ENCODE peak calls at places on chromosomes 12 and 14, in seven cellular contexts. One of them, this sample, is unnamed.

GRCh38 chr12:6337958-6338406 is 3.9 kb downstream of the TNFRSF1A start:
- DNase-seq in uterus: peak; percentile 42
- DNase-seq in PC-3: no peak
- DNase-seq in PC-9: no peak
- DNase-seq in CD8-positive, alpha-beta T cell: no peak
- DNase-seq in right cardiac atrium: no peak
- DNase-seq in adrenal gland: no peak
- DNase-seq in this sample: no peak

GRCh38 chr14:79965896-79966295 is 245.4 kb downstream of the DIO2 start:
- DNase-seq in PC-3: peak; percentile 21
- DNase-seq in uterus: no peak
- DNase-seq in adrenal gland: no peak
- DNase-seq in right cardiac atrium: no peak
- DNase-seq in PC-9: no peak
- DNase-seq in CD8-positive, alpha-beta T cell: no peak
- DNase-seq in this sample: no peak

GRCh38 chr14:43795600-43796228 is 711.4 kb downstream of the FSCB start:
- DNase-seq in CD8-positive, alpha-beta T cell: no peak
- DNase-seq in right cardiac atrium: no peak
- DNase-seq in adrenal gland: no peak
- DNase-seq in uterus: no peak
- DNase-seq in PC-3: peak; percentile 51
- DNase-seq in PC-9: no peak
- DNase-seq in this sample: no peak

GRCh38 chr14:65226824-65227604 is 124.7 kb upstream of the MAX start:
- DNase-seq in uterus: no peak
- DNase-seq in adrenal gland: no peak
- DNase-seq in CD8-positive, alpha-beta T cell: no peak
- DNase-seq in PC-9: no peak
- DNase-seq in PC-3: peak; percentile 94
- DNase-seq in right cardiac atrium: no peak
- DNase-seq in this sample: no peak

GRCh38 chr14:78970677-78971076 is 800.5 kb downstream of the NRXN3 start:
- DNase-seq in right cardiac atrium: no peak
- DNase-seq in PC-9: no peak
- DNase-seq in CD8-positive, alpha-beta T cell: no peak
- DNase-seq in adrenal gland: no peak
- DNase-seq in uterus: no peak
- DNase-seq in PC-3: peak; percentile 19
- DNase-seq in this sample: no peak

GRCh38 chr14:68426661-68427549 is 366.0 kb downstream of the ZFP36L1 start:
- DNase-seq in PC-9: no peak
- DNase-seq in uterus: no peak
- DNase-seq in adrenal gland: no peak
- DNase-seq in PC-3: peak; percentile 45
- DNase-seq in CD8-positive, alpha-beta T cell: no peak
- DNase-seq in right cardiac atrium: no peak
- DNase-seq in this sample: no peak

GRCh38 chr12:57215668-57216013 is 953 bp upstream of the NXPH4 start:
- DNase-seq in CD8-positive, alpha-beta T cell: no peak
- DNase-seq in PC-3: peak; percentile 34
- DNase-seq in right cardiac atrium: no peak
- DNase-seq in PC-9: no peak
- DNase-seq in adrenal gland: no peak
- DNase-seq in uterus: no peak
- DNase-seq in this sample: no peak

GRCh38 chr12:69475237-69475984 is 5.2 kb downstream of the FRS2 start:
- DNase-seq in PC-9: no peak
- DNase-seq in CD8-positive, alpha-beta T cell: no peak
- DNase-seq in PC-3: no peak
- DNase-seq in uterus: no peak
- DNase-seq in right cardiac atrium: no peak
- DNase-seq in adrenal gland: no peak
- DNase-seq in this sample: no peak

GRCh38 chr12:56634242-56634836 is 4.2 kb upstream of the BAZ2A start:
- DNase-seq in adrenal gland: peak; percentile 52
- DNase-seq in right cardiac atrium: peak; percentile 35
- DNase-seq in uterus: peak; percentile 41
- DNase-seq in CD8-positive, alpha-beta T cell: no peak
- DNase-seq in PC-3: peak; percentile 65
- DNase-seq in PC-9: peak; percentile 87
- DNase-seq in this sample: no peak

GRCh38 chr14:35215110-35215872 is 76.9 kb upstream of the PSMA6 start:
- DNase-seq in PC-9: no peak
- DNase-seq in uterus: no peak
- DNase-seq in CD8-positive, alpha-beta T cell: no peak
- DNase-seq in adrenal gland: no peak
- DNase-seq in PC-3: peak; percentile 63
- DNase-seq in right cardiac atrium: no peak
- DNase-seq in this sample: no peak

GRCh38 chr14:43014338-43014737 is 1407.7 kb downstream of the LRFN5 start:
- DNase-seq in uterus: no peak
- DNase-seq in CD8-positive, alpha-beta T cell: no peak
- DNase-seq in PC-3: no peak
- DNase-seq in adrenal gland: no peak
- DNase-seq in PC-9: no peak
- DNase-seq in right cardiac atrium: no peak
- DNase-seq in this sample: no peak

GRCh38 chr14:106848330-106849121 is 1322.1 kb downstream of the TMEM121 start:
- DNase-seq in PC-3: peak; percentile 86
- DNase-seq in CD8-positive, alpha-beta T cell: no peak
- DNase-seq in right cardiac atrium: no peak
- DNase-seq in uterus: peak; percentile 31
- DNase-seq in PC-9: peak; percentile 46
- DNase-seq in adrenal gland: no peak
- DNase-seq in this sample: no peak

GRCh38 chr14:68899033-68899603 is 80.0 kb downstream of the ACTN1 start:
- DNase-seq in adrenal gland: no peak
- DNase-seq in PC-9: no peak
- DNase-seq in right cardiac atrium: no peak
- DNase-seq in uterus: no peak
- DNase-seq in CD8-positive, alpha-beta T cell: no peak
- DNase-seq in PC-3: no peak
- DNase-seq in this sample: peak; percentile 11

GRCh38 chr12:11687538-11687937 is 38.1 kb downstream of the ETV6 start:
- DNase-seq in PC-9: no peak
- DNase-seq in PC-3: no peak
- DNase-seq in right cardiac atrium: no peak
- DNase-seq in adrenal gland: no peak
- DNase-seq in uterus: no peak
- DNase-seq in CD8-positive, alpha-beta T cell: no peak
- DNase-seq in this sample: no peak

GRCh38 chr14:93974299-93974698 is 2.1 kb downstream of the ASB2 start:
- DNase-seq in right cardiac atrium: no peak
- DNase-seq in CD8-positive, alpha-beta T cell: no peak
- DNase-seq in uterus: no peak
- DNase-seq in PC-9: no peak
- DNase-seq in adrenal gland: no peak
- DNase-seq in PC-3: no peak
- DNase-seq in this sample: no peak

GRCh38 chr14:93975791-93976476 is 436 bp downstream of the ASB2 start:
- DNase-seq in CD8-positive, alpha-beta T cell: no peak
- DNase-seq in adrenal gland: no peak
- DNase-seq in right cardiac atrium: no peak
- DNase-seq in PC-9: no peak
- DNase-seq in PC-3: no peak
- DNase-seq in uterus: no peak
- DNase-seq in this sample: peak; percentile 22

GRCh38 chr14:93976477-93977057 is at the start of gene ASB2:
- DNase-seq in PC-9: no peak
- DNase-seq in PC-3: no peak
- DNase-seq in adrenal gland: no peak
- DNase-seq in right cardiac atrium: no peak
- DNase-seq in CD8-positive, alpha-beta T cell: no peak
- DNase-seq in uterus: peak; percentile 83
- DNase-seq in this sample: no peak

GRCh38 chr14:93973607-93974006 is 2.8 kb downstream of the ASB2 start:
- DNase-seq in CD8-positive, alpha-beta T cell: no peak
- DNase-seq in right cardiac atrium: no peak
- DNase-seq in PC-3: no peak
- DNase-seq in uterus: no peak
- DNase-seq in PC-9: no peak
- DNase-seq in adrenal gland: no peak
- DNase-seq in this sample: peak; percentile 89

DNA sequence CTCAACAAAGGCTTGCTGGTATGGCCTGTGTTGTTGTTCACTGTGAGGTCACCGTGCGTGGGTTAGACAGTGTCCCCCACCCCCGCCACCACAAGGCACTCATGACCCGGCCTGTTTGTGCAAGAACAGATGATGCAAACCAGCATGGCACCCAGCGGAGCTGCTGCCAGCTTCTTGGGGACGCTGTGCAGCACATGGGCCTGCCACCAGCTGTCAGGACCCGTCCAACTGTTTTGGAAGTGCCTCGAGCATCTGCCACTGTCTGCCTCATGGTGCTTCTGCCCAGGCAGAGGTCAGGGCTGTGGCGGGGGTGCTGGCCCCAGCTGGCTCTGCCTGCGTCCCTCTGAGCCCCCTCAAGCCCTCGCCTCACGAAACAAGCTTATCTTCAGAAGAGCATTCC is 1.5 kb downstream of the ASB2 start:
- DNase-seq in right cardiac atrium: no peak
- DNase-seq in uterus: no peak
- DNase-seq in PC-3: no peak
- DNase-seq in PC-9: no peak
- DNase-seq in adrenal gland: no peak
- DNase-seq in CD8-positive, alpha-beta T cell: no peak
- DNase-seq in this sample: peak; percentile 85
- H3K4me1 ChIP-seq in right cardiac atrium: peaks cover 2% of the 10 kb centered on the region
- H3K4me1 ChIP-seq in uterus: peaks cover 11% of the 10 kb centered on the region
- H3K4me1 ChIP-seq in PC-3: no peaks in the 10 kb centered on the region
- H3K4me1 ChIP-seq in PC-9: no peaks in the 10 kb centered on the region
- H3K4me1 ChIP-seq in adrenal gland: no peaks in the 10 kb centered on the region
- H3K4me1 ChIP-seq in CD8-positive, alpha-beta T cell: peaks cover 38% of the 10 kb centered on the region
- H3K4me1 ChIP-seq in this sample: peaks cover 32% of the 10 kb centered on the region

GRCh38 chr14:30193056-30193455 is 265.4 kb upstream of the PRKD1 start:
- DNase-seq in PC-9: no peak
- DNase-seq in PC-3: no peak
- DNase-seq in adrenal gland: no peak
- DNase-seq in right cardiac atrium: no peak
- DNase-seq in uterus: no peak
- DNase-seq in CD8-positive, alpha-beta T cell: no peak
- DNase-seq in this sample: no peak

GRCh38 chr14:30196861-30197260 is 269.2 kb upstream of the PRKD1 start:
- DNase-seq in right cardiac atrium: no peak
- DNase-seq in PC-9: no peak
- DNase-seq in uterus: no peak
- DNase-seq in adrenal gland: no peak
- DNase-seq in CD8-positive, alpha-beta T cell: no peak
- DNase-seq in PC-3: no peak
- DNase-seq in this sample: no peak

GRCh38 chr14:30195946-30196345 is 268.3 kb upstream of the PRKD1 start:
- DNase-seq in PC-3: no peak
- DNase-seq in uterus: no peak
- DNase-seq in CD8-positive, alpha-beta T cell: no peak
- DNase-seq in right cardiac atrium: no peak
- DNase-seq in adrenal gland: no peak
- DNase-seq in PC-9: no peak
- DNase-seq in this sample: no peak

GRCh38 chr14:30193791-30194407 is 266.3 kb upstream of the PRKD1 start:
- DNase-seq in CD8-positive, alpha-beta T cell: no peak
- DNase-seq in PC-3: peak; percentile 18
- DNase-seq in adrenal gland: no peak
- DNase-seq in uterus: no peak
- DNase-seq in right cardiac atrium: no peak
- DNase-seq in PC-9: no peak
- DNase-seq in this sample: no peak

GRCh38 chr14:30194769-30195168 is 267.1 kb upstream of the PRKD1 start:
- DNase-seq in PC-3: peak; percentile 7
- DNase-seq in uterus: no peak
- DNase-seq in PC-9: no peak
- DNase-seq in CD8-positive, alpha-beta T cell: no peak
- DNase-seq in adrenal gland: no peak
- DNase-seq in right cardiac atrium: no peak
- DNase-seq in this sample: no peak
- H3K4me1 ChIP-seq in PC-3: no peaks in the 10 kb centered on the region
- H3K4me1 ChIP-seq in uterus: peaks cover 11% of the 10 kb centered on the region
- H3K4me1 ChIP-seq in PC-9: no peaks in the 10 kb centered on the region
- H3K4me1 ChIP-seq in CD8-positive, alpha-beta T cell: no peaks in the 10 kb centered on the region
- H3K4me1 ChIP-seq in adrenal gland: peaks cover 5% of the 10 kb centered on the region
- H3K4me1 ChIP-seq in right cardiac atrium: no peaks in the 10 kb centered on the region
- H3K4me1 ChIP-seq in this sample: peaks cover 4% of the 10 kb centered on the region

GRCh38 chr12:126681676-126682075 is 1585.3 kb upstream of the TMEM132C start:
- DNase-seq in PC-9: no peak
- DNase-seq in right cardiac atrium: no peak
- DNase-seq in uterus: no peak
- DNase-seq in CD8-positive, alpha-beta T cell: no peak
- DNase-seq in adrenal gland: no peak
- DNase-seq in PC-3: no peak
- DNase-seq in this sample: no peak

GRCh38 chr12:126688556-126688955 is 1578.4 kb upstream of the TMEM132C start:
- DNase-seq in PC-3: no peak
- DNase-seq in CD8-positive, alpha-beta T cell: no peak
- DNase-seq in adrenal gland: no peak
- DNase-seq in PC-9: no peak
- DNase-seq in uterus: no peak
- DNase-seq in right cardiac atrium: no peak
- DNase-seq in this sample: no peak

GRCh38 chr12:126685636-126686035 is 1581.3 kb upstream of the TMEM132C start:
- DNase-seq in PC-9: no peak
- DNase-seq in adrenal gland: no peak
- DNase-seq in CD8-positive, alpha-beta T cell: no peak
- DNase-seq in PC-3: no peak
- DNase-seq in uterus: no peak
- DNase-seq in right cardiac atrium: no peak
- DNase-seq in this sample: no peak

GRCh38 chr12:126684703-126685102 is 1582.3 kb upstream of the TMEM132C start:
- DNase-seq in adrenal gland: no peak
- DNase-seq in PC-9: no peak
- DNase-seq in uterus: no peak
- DNase-seq in PC-3: no peak
- DNase-seq in right cardiac atrium: no peak
- DNase-seq in CD8-positive, alpha-beta T cell: no peak
- DNase-seq in this sample: no peak
- H3K4me1 ChIP-seq in adrenal gland: no peaks in the 10 kb centered on the region
- H3K4me1 ChIP-seq in PC-9: no peaks in the 10 kb centered on the region
- H3K4me1 ChIP-seq in uterus: no peaks in the 10 kb centered on the region
- H3K4me1 ChIP-seq in PC-3: no peaks in the 10 kb centered on the region
- H3K4me1 ChIP-seq in right cardiac atrium: no peaks in the 10 kb centered on the region
- H3K4me1 ChIP-seq in CD8-positive, alpha-beta T cell: no peaks in the 10 kb centered on the region
- H3K4me1 ChIP-seq in this sample: no peaks in the 10 kb centered on the region

DNA sequence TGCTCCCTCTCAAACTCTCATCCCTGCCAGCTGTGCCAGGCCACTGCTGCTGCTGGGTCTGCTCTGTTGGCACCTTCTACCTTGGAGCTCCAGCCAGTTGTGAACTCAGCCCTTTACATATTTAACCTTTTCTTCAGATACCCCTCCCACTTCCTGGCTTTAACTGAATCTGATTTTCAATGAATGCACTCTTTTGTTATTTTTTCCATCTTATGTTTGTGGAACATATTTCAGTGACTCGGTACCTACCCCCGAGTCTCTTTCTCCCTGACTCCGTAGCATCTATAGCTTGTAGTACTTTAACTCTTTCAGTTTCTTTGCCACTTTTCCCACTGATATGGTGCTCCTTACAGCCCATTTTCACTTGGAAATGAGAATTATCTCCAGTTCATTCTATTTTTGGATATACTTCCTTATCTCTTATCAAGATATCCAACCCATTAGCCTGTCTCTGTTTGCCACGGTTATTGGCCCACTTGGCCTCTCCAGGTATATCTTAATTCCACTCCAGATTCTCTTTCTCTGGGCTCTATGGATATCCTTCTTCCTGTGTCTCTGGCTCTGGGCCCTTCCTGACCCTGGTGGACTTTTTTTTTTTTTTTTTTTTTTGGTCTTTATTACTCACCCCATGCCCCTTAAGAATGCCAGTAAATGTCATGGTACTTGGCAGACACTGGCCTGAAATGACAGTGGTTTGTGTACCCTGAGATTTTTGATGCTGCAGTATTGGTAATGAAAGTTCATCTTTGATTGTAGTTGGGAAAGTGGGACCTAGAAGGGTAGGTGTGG is 62.7 kb downstream of the PELI2 start:
- DNase-seq in right cardiac atrium: no peak
- DNase-seq in uterus: no peak
- DNase-seq in PC-9: no peak
- DNase-seq in adrenal gland: no peak
- DNase-seq in CD8-positive, alpha-beta T cell: no peak
- DNase-seq in PC-3: no peak
- DNase-seq in this sample: no peak
- H3K4me1 ChIP-seq in right cardiac atrium: peaks cover 2% of the 10 kb centered on the region
- H3K4me1 ChIP-seq in uterus: no peaks in the 10 kb centered on the region
- H3K4me1 ChIP-seq in PC-9: no peaks in the 10 kb centered on the region
- H3K4me1 ChIP-seq in adrenal gland: no peaks in the 10 kb centered on the region
- H3K4me1 ChIP-seq in CD8-positive, alpha-beta T cell: no peaks in the 10 kb centered on the region
- H3K4me1 ChIP-seq in PC-3: no peaks in the 10 kb centered on the region
- H3K4me1 ChIP-seq in this sample: no peaks in the 10 kb centered on the region